ENCODE peak calls at places on chromosomes 7 and 10, in six cellular contexts. I is IMR-90, R is H9, X is mesendoderm, Z is neuronal stem cell, Y is mesenchymal stem cell. F is an unnamed sample.

GRCh38 chr10:33801705-33802104 is 467.2 kb upstream of the NRP1 start:
- DNase-seq in I (peak; percentile 25), R (no peak), X (peak; percentile 80), Z (no peak), Y (no peak), F (no peak)

GRCh38 chr7:128045766-128046165 is 14.5 kb upstream of the LRRC4 start:
- DNase-seq in I (peak; percentile 53), R (no peak), X (no peak), Z (no peak), Y (peak; percentile 41), F (no peak)

GRCh38 chr10:52818019-52818418 is 45.4 kb upstream of the MBL2 start:
- DNase-seq in I (peak; percentile 59), R (no peak), X (peak; percentile 90), Z (peak; percentile 46), Y (peak; percentile 65), F (peak; percentile 39)

GRCh38 chr7:39606352-39606751 is 17.0 kb upstream of the RALA start:
- DNase-seq in I (no peak), R (no peak), X (no peak), Z (no peak), Y (no peak), F (no peak)

GRCh38 chr7:46534593-46535271 is 613.7 kb upstream of the IGFBP3 start:
- DNase-seq in I (peak; percentile 93), R (peak; percentile 46), X (peak; percentile 67), Z (peak; percentile 26), Y (peak; percentile 70), F (peak; percentile 60)

GRCh38 chr10:68742397-68742796 is 21.4 kb downstream of the CCAR1 start:
- DNase-seq in I (no peak), R (no peak), X (no peak), Z (no peak), Y (no peak), F (no peak)

GRCh38 chr10:73953665-73954064 is 42.7 kb downstream of the PLAU start:
- DNase-seq in I (no peak), R (no peak), X (no peak), Z (no peak), Y (peak; percentile 97), F (no peak)

GRCh38 chr7:99083068-99083651 is 60.7 kb downstream of the SMURF1 start:
- DNase-seq in I (peak; percentile 26), R (no peak), X (no peak), Z (no peak), Y (peak; percentile 51), F (no peak)

GRCh38 chr10:100287756-100288155 is 1.3 kb upstream of the BLOC1S2 start:
- DNase-seq in I (no peak), R (no peak), X (no peak), Z (no peak), Y (no peak), F (no peak)

GRCh38 chr7:121504478-121504877 is 108.4 kb upstream of the FAM3C start:
- DNase-seq in I (peak; percentile 76), R (peak; percentile 63), X (peak; percentile 52), Z (no peak), Y (peak; percentile 86), F (no peak)
- H4K8ac ChIP-seq in I (peak overlapping the region; percentile 86), R (no peak overlapping the region), X (no peak overlapping the region), Z (no peak overlapping the region), Y (peak overlapping the region; percentile 78), F (no peak overlapping the region)

GRCh38 chr7:151728286-151728660 is 148.6 kb downstream of the PRKAG2 start:
- DNase-seq in I (no peak), R (no peak), X (no peak), Z (no peak), Y (no peak), F (no peak)

GRCh38 chr7:151726875-151727578 is 149.9 kb downstream of the PRKAG2 start:
- DNase-seq in I (no peak), R (no peak), X (no peak), Z (no peak), Y (no peak), F (no peak)

GRCh38 chr7:151729521-151729921 is 147.4 kb downstream of the PRKAG2 start:
- DNase-seq in I (no peak), R (no peak), X (no peak), Z (no peak), Y (no peak), F (no peak)

GRCh38 chr7:151727579-151728285 is 149.2 kb downstream of the PRKAG2 start:
- DNase-seq in I (peak; percentile 97), R (no peak), X (peak; percentile 90), Z (no peak), Y (peak; percentile 97), F (no peak)

GRCh38 chr7:151728746-151729145 is 148.2 kb downstream of the PRKAG2 start:
- DNase-seq in I (no peak), R (no peak), X (no peak), Z (no peak), Y (no peak), F (no peak)
- H4K8ac ChIP-seq in I (no peak overlapping the region), R (no peak overlapping the region), X (no peak overlapping the region), Z (no peak overlapping the region), Y (no peak overlapping the region), F (no peak overlapping the region)

GRCh38 chr10:35129185-35129674 is 2.6 kb downstream of the CREM start:
- DNase-seq in I (peak; percentile 8), R (no peak), X (no peak), Z (no peak), Y (no peak), F (no peak)

GRCh38 chr10:35126062-35126529 is 550 bp upstream of the CREM start:
- DNase-seq in I (peak; percentile 1), R (no peak), X (no peak), Z (no peak), Y (no peak), F (no peak)

GRCh38 chr10:35124540-35124939 is 2.1 kb upstream of the CREM start:
- DNase-seq in I (no peak), R (no peak), X (no peak), Z (no peak), Y (no peak), F (no peak)

GRCh38 chr10:35126530-35127288 is at the start of gene CREM:
- DNase-seq in I (peak; percentile 97), R (peak; percentile 98), X (peak; percentile 98), Z (peak; percentile 98), Y (peak; percentile 97), F (peak; percentile 93)

GRCh38 chr10:35127289-35127891 is 744 bp downstream of the CREM start:
- DNase-seq in I (peak; percentile 63), R (no peak), X (peak; percentile 71), Z (peak; percentile 62), Y (peak; percentile 73), F (no peak)
- H4K8ac ChIP-seq in I (peak overlapping the region; percentile 71), R (no peak overlapping the region), X (peak overlapping the region; percentile 57), Z (no peak overlapping the region), Y (peak overlapping the region; percentile 75), F (peak overlapping the region; percentile 97)

GRCh38 chr7:152673902-152674301 is 2.0 kb downstream of the XRCC2 start:
- DNase-seq in I (no peak), R (no peak), X (no peak), Z (no peak), Y (no peak), F (no peak)

GRCh38 chr7:152678133-152678645 is 2.2 kb upstream of the XRCC2 start:
- DNase-seq in I (no peak), R (no peak), X (no peak), Z (no peak), Y (no peak), F (no peak)

GRCh38 chr7:152675761-152676636 is at the start of gene XRCC2:
- DNase-seq in I (peak; percentile 85), R (peak; percentile 90), X (peak; percentile 94), Z (peak; percentile 95), Y (peak; percentile 86), F (peak; percentile 97)

GRCh38 chr7:152672626-152673025 is 3.3 kb downstream of the XRCC2 start:
- DNase-seq in I (no peak), R (no peak), X (no peak), Z (no peak), Y (no peak), F (no peak)

GRCh38 chr7:152674860-152675760 is 831 bp downstream of the XRCC2 start:
- DNase-seq in I (peak; percentile 29), R (no peak), X (peak; percentile 58), Z (no peak), Y (peak; percentile 74), F (no peak)
- H4K8ac ChIP-seq in I (no peak overlapping the region), R (no peak overlapping the region), X (no peak overlapping the region), Z (peak overlapping the region; percentile 96), Y (no peak overlapping the region), F (peak overlapping the region; percentile 100)

F was measured in H1.